ENCODE peak calls at places on chromosomes 16 and 17, in five cellular contexts. V is cardiac muscle cell, H is GM23338, F is thoracic aorta, D is colonic mucosa. E is an unnamed sample.

GRCh38 chr17:41163828-41164227 is 3.3 kb upstream of the KRTAP4-4 start:
- DNase-seq in V (no peak), H (no peak), F (no peak), D (no peak), E (no peak)

GRCh38 chr16:81796035-81796434 is 16.9 kb downstream of the PLCG2 start:
- DNase-seq in V (no peak), H (no peak), F (no peak), D (no peak), E (no peak)

GRCh38 chr17:7404737-7405412 is 978 bp upstream of the TMEM256 start:
- DNase-seq in V (peak; percentile 33), H (peak; percentile 86), F (no peak), D (peak; percentile 55), E (no peak)

GRCh38 chr16:22293137-22294106 is 3.8 kb upstream of the POLR3E start:
- DNase-seq in V (no peak), H (no peak), F (no peak), D (no peak), E (no peak)

GRCh38 chr16:50945136-50945535 is 203.2 kb downstream of the CYLD start:
- DNase-seq in V (no peak), H (no peak), F (no peak), D (no peak), E (no peak)

GRCh38 chr16:79723583-79724168 is 123.1 kb upstream of the MAF start:
- DNase-seq in V (no peak), H (peak; percentile 11), F (no peak), D (peak; percentile 31), E (no peak)

GRCh38 chr17:63786961-63787711 is 13.2 kb downstream of the DDX42 start:
- DNase-seq in V (no peak), H (no peak), F (no peak), D (no peak), E (no peak)

GRCh38 chr16:87945351-87946042 is 5.7 kb upstream of the BANP start:
- DNase-seq in V (peak; percentile 84), H (peak; percentile 85), F (no peak), D (peak; percentile 75), E (no peak)

GRCh38 chr17:2393184-2393953 is 7.5 kb downstream of the MNT start:
- DNase-seq in V (peak; percentile 90), H (peak; percentile 84), F (no peak), D (peak; percentile 90), E (peak; percentile 63)

GRCh38 chr17:76697702-76698465 is 12.9 kb downstream of the MXRA7 start:
- DNase-seq in V (peak; percentile 78), H (peak; percentile 70), F (no peak), D (no peak), E (no peak)

GRCh38 chr17:9886141-9886930 is 18.7 kb downstream of the RCVRN start:
- DNase-seq in V (no peak), H (no peak), F (no peak), D (no peak), E (no peak)

GRCh38 chr17:5509482-5509881 is 23.1 kb downstream of the MIS12 start:
- DNase-seq in V (peak; percentile 40), H (no peak), F (no peak), D (no peak), E (no peak)

GRCh38 chr17:75940727-75941441 is at the start of gene FBF1:
- DNase-seq in V (peak; percentile 97), H (peak; percentile 97), F (peak; percentile 79), D (peak; percentile 96), E (peak; percentile 63)

GRCh38 chr17:75877752-75878173 is 618 bp downstream of the TRIM47 start:
- DNase-seq in V (peak; percentile 78), H (peak; percentile 91), F (no peak), D (peak; percentile 81), E (no peak)

GRCh38 chr17:45782889-45783592 is 1.1 kb upstream of the CRHR1 start:
- DNase-seq in V (peak; percentile 25), H (peak; percentile 80), F (no peak), D (no peak), E (no peak)
- TF ChIP-seq CTCF in V (peak; percentile 40), H (peak; percentile 83), F (peak; percentile 42), D (peak; percentile 19), E (no peak)

DNA sequence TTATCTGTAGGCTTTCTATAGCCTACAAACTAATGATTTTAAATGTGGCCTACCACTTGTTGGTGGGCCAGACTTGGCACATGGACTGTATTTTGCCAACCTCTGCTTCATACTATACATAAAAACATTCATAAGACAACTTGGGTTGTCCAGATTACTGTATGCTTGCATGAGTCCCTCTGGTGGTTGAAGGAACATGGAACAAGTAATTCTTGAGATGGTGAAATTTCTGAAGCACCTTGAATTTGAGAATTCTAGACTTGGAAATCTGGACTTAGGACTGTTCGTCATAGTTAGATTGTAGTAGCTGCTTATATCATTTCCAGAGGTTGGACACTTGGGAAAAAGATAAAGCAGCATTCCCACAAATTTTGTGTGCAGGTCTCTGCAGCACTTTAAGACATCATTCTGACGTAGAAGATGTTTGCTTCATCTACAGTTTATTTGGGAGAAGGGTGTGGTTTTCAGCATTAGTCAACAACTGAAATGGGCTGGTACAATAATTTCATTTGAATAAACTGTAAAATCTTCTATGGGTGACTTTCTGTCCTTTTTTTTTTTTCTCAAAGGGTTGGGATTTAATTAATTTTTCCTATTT is 31.2 kb downstream of the NFATC3 start:
- DNase-seq in V (peak; percentile 59), H (no peak), F (no peak), D (no peak), E (no peak)
- TF ChIP-seq CTCF in V (peak; percentile 61), H (peak; percentile 31), F (no peak), D (peak; percentile 50), E (no peak)

GRCh38 chr17:50806141-50806643 is 29.2 kb upstream of the WFIKKN2 start:
- DNase-seq in V (peak; percentile 60), H (peak; percentile 73), F (no peak), D (peak; percentile 31), E (no peak)
- TF ChIP-seq CTCF in V (peak; percentile 35), H (peak; percentile 69), F (no peak), D (no peak), E (no peak)

GRCh38 chr17:18183334-18184142 is at the start of gene ALKBH5:
- DNase-seq in V (peak; percentile 100), H (peak; percentile 99), F (peak; percentile 91), D (peak; percentile 99), E (peak; percentile 84)
- TF ChIP-seq CTCF in V (peak; percentile 17), H (peak; percentile 30), F (peak; percentile 10), D (peak; percentile 34), E (no peak)

DNA sequence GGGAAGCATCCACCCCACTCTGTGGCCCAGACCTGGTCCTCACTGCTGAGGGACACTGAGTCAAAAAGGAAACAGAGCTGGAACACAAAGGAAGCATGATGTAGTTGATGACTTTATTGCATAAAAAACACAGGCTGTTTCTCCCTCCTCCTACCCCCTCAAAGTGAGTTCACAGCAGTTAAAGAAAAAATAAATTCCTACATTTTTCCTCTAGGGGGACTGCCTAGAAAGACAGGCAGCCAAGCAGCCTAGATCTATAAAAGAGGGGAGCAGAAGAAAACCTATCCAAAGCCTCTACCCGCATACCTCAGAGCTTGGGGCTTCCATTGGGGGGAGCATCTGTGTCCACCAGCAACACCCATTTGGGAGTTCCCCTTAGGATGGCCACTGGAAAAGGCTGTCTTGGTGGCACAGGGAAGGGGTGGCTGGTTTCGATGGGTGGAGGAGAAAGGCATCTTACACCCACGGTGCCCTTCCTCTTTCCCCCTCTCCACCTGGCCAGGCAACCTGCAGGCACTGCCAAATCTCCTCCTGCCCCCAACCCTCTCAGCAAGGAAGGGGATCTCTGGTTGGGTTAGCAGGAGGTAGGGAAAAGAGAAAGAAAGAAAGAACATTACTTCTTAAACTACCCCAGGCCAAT is 3.9 kb upstream of the SCRN2 start:
- DNase-seq in V (peak; percentile 44), H (peak; percentile 57), F (no peak), D (no peak), E (no peak)
- TF ChIP-seq CTCF in V (peak; percentile 43), H (peak; percentile 21), F (peak; percentile 23), D (no peak), E (no peak)

E was measured in omental fat pad.